ENCODE peak calls at places on chromosomes 13 and 19, in nine cellular contexts. H is cardiac muscle cell; I is lower lobe of right lung; R is pancreas; M is IMR-90; U is CD8-positive, alpha-beta T cell; J is left ventricle myocardium inferior; D is Peyer's patch; Y is tibial artery. Q is an unnamed sample. For H3K27me3, the result is how much of the 10 kb centered on the place peaks cover.

GRCh38 chr13:45297456-45298205 is 43.4 kb downstream of the TPT1 start:
- DNase-seq in H (no peak), D (no peak), U (no peak), I (no peak), J (no peak), R (no peak), Y (no peak), M (no peak), Q (peak)

GRCh38 chr13:24348797-24349515 is 39.6 kb downstream of the C1QTNF9 start:
- DNase-seq in J (no peak), I (peak), U (no peak), R (peak), M (no peak), D (peak), H (no peak), Y (no peak), Q (no peak)

GRCh38 chr19:38911388-38912004 is 490 bp downstream of the CCER2 start:
- DNase-seq in I (no peak), U (no peak), J (no peak), H (no peak), D (no peak), Y (no peak), M (no peak), R (no peak), Q (no peak)

GRCh38 chr13:112450567-112451240 is 74.5 kb downstream of the SPACA7 start:
- DNase-seq in M (no peak), H (no peak), J (no peak), Y (peak), I (no peak), D (no peak), R (no peak), U (no peak), Q (no peak)

GRCh38 chr13:59730026-59730425 is 433.7 kb downstream of the DIAPH3 start:
- DNase-seq in R (no peak), H (no peak), M (no peak), U (no peak), I (no peak), D (no peak), Y (no peak), J (no peak), Q (no peak)

GRCh38 chr13:94608586-94608985 is 6.9 kb downstream of the GPR180 start:
- DNase-seq in I (no peak), Y (no peak), R (no peak), J (no peak), U (no peak), H (no peak), D (no peak), M (no peak), Q (no peak)

GRCh38 chr13:98033277-98034247 is 80.1 kb downstream of the IPO5 start:
- DNase-seq in U (no peak), Y (no peak), J (no peak), I (no peak), H (peak), M (peak), D (no peak), R (no peak), Q (no peak)

GRCh38 chr13:64937302-64937701 is 2292.8 kb downstream of the PCDH9 start:
- DNase-seq in Y (no peak), M (no peak), H (no peak), D (no peak), I (no peak), U (no peak), R (no peak), J (no peak), Q (no peak)

GRCh38 chr19:14048439-14049153 is 13.3 kb downstream of the PALM3 start:
- DNase-seq in J (peak), Y (no peak), H (peak), U (peak), I (peak), R (no peak), M (no peak), D (peak), Q (no peak)

GRCh38 chr19:41039806-41040205 is 48.4 kb upstream of the CYP2A13 start:
- DNase-seq in I (no peak), D (no peak), U (no peak), J (no peak), M (no peak), H (no peak), Y (no peak), R (no peak), Q (no peak)

GRCh38 chr19:19434483-19435045 is 29.1 kb downstream of the GATAD2A start:
- DNase-seq in U (no peak), R (peak), D (no peak), J (peak), Y (peak), I (no peak), M (peak), H (no peak), Q (no peak)

GRCh38 chr13:23541221-23541620 is 29.0 kb upstream of the TNFRSF19 start:
- DNase-seq in J (no peak), R (no peak), H (no peak), U (no peak), Y (no peak), I (no peak), D (no peak), M (peak), Q (no peak)

GRCh38 chr13:93862259-93862658 is 617.2 kb downstream of the DCT start:
- DNase-seq in D (no peak), R (no peak), U (no peak), Y (no peak), I (no peak), J (no peak), H (no peak), M (peak), Q (no peak)

GRCh38 chr19:681029-681626 is 4.9 kb downstream of the FSTL3 start:
- DNase-seq in D (no peak), Y (no peak), H (no peak), R (no peak), I (peak), J (peak), M (no peak), U (no peak), Q (peak)

GRCh38 chr19:42436006-42436405 is 6.7 kb downstream of the CXCL17 start:
- DNase-seq in R (no peak), Y (no peak), D (no peak), I (no peak), J (no peak), H (no peak), M (no peak), U (no peak), Q (no peak)

GRCh38 chr13:43303040-43303729 is 279.8 kb downstream of the DNAJC15 start:
- DNase-seq in H (peak), U (no peak), I (no peak), D (no peak), J (peak), Y (peak), R (peak), M (peak), Q (peak)

GRCh38 chr13:112098699-112099098 is 31.8 kb downstream of the SOX1 start:
- DNase-seq in U (no peak), I (no peak), R (no peak), M (no peak), Y (peak), D (no peak), J (no peak), H (no peak), Q (no peak)

GRCh38 chr19:5893907-5894703 is 9.5 kb downstream of the NDUFA11 start:
- DNase-seq in R (no peak), U (no peak), I (no peak), M (no peak), H (peak), D (no peak), J (peak), Y (no peak), Q (no peak)

GRCh38 chr19:13997637-13997962 is 8.5 kb downstream of the RFX1 start:
- DNase-seq in R (no peak), Y (no peak), D (no peak), U (no peak), M (no peak), I (peak), J (peak), H (no peak), Q (no peak)

GRCh38 chr19:41376241-41376997 is at the start of gene TMEM91:
- DNase-seq in H (peak), R (no peak), D (peak), M (no peak), U (no peak), I (peak), J (peak), Y (peak), Q (no peak)

GRCh38 chr13:52356327-52356726 is 49.6 kb downstream of the THSD1 start:
- DNase-seq in J (no peak), Y (no peak), R (no peak), U (no peak), D (no peak), I (no peak), H (no peak), M (peak), Q (no peak)

GRCh38 chr13:30791354-30791921 is 56.1 kb downstream of the ALOX5AP start:
- DNase-seq in H (no peak), J (peak), D (no peak), I (no peak), M (peak), Y (no peak), U (no peak), R (no peak), Q (no peak)

GRCh38 chr13:46146898-46147297 is 35.1 kb downstream of the LCP1 start:
- DNase-seq in I (no peak), H (peak), Y (no peak), M (no peak), U (no peak), D (no peak), R (no peak), J (no peak), Q (no peak)

GRCh38 chr13:29021717-29022116 is 201.6 kb downstream of the MTUS2 start:
- DNase-seq in Y (no peak), M (no peak), U (no peak), J (no peak), D (no peak), R (no peak), I (no peak), H (no peak), Q (no peak)

GRCh38 chr19:19064098-19064722 is 416 bp downstream of the SLC25A42 start:
- DNase-seq in Y (no peak), J (no peak), M (no peak), R (no peak), U (no peak), H (no peak), D (no peak), I (no peak), Q (no peak)

GRCh38 chr13:70034280-70034679 is 73.3 kb upstream of the ATXN8OS start:
- DNase-seq in H (no peak), R (no peak), M (no peak), Y (no peak), U (no peak), J (no peak), D (no peak), I (no peak), Q (no peak)

GRCh38 chr19:49512970-49513745 is 697 bp downstream of the FCGRT start:
- DNase-seq in D (peak), Y (no peak), U (no peak), H (peak), M (no peak), R (peak), J (peak), I (peak), Q (no peak)

GRCh38 chr19:1455336-1456120 is 5.6 kb downstream of the APC2 start:
- DNase-seq in R (no peak), D (peak), J (no peak), I (no peak), U (no peak), M (peak), H (peak), Y (no peak), Q (no peak)

GRCh38 chr19:46494115-46494935 is 1.3 kb downstream of the PNMA8B start:
- DNase-seq in U (no peak), H (no peak), D (no peak), M (no peak), I (no peak), J (no peak), R (no peak), Y (no peak), Q (no peak)

GRCh38 chr19:30269638-30270037 is 102.5 kb upstream of the ZNF536 start:
- DNase-seq in R (no peak), Y (no peak), D (no peak), U (no peak), J (no peak), I (no peak), M (no peak), H (no peak), Q (no peak)

GRCh38 chr13:89375839-89376238 is 1704.7 kb downstream of the SLITRK5 start:
- DNase-seq in Y (no peak), R (no peak), I (no peak), J (no peak), H (no peak), D (no peak), U (no peak), M (peak), Q (no peak)

GRCh38 chr13:37656247-37656940 is 57.8 kb upstream of the POSTN start:
- DNase-seq in U (no peak), Y (no peak), R (no peak), I (no peak), H (no peak), J (no peak), M (peak), D (no peak), Q (no peak)

GRCh38 chr19:30870861-30871260 is 478.4 kb downstream of the TSHZ3 start:
- DNase-seq in M (peak), R (no peak), D (no peak), U (no peak), I (no peak), Y (no peak), H (peak), J (no peak), Q (no peak)

GRCh38 chr13:109212630-109213029 is 573.8 kb downstream of the IRS2 start:
- DNase-seq in D (no peak), H (no peak), M (no peak), Y (no peak), I (no peak), J (no peak), R (no peak), U (no peak), Q (no peak)

GRCh38 chr13:51801631-51802099 is 2.3 kb downstream of the DHRS12 start:
- DNase-seq in U (no peak), H (no peak), Y (peak), D (peak), J (peak), I (peak), R (peak), M (no peak), Q (peak)

GRCh38 chr19:4278460-4278901 is 585 bp upstream of the SHD start:
- DNase-seq in D (no peak), I (no peak), U (no peak), Y (no peak), R (no peak), J (no peak), M (no peak), H (peak), Q (no peak)

GRCh38 chr19:13181747-13182388 is 31.7 kb downstream of the IER2 start:
- DNase-seq in I (peak), J (peak), U (peak), Y (peak), H (peak), R (no peak), D (no peak), M (peak), Q (peak)

GRCh38 chr13:113843864-113844556 is 19.9 kb downstream of the GAS6 start:
- DNase-seq in M (no peak), R (no peak), I (peak), U (no peak), D (peak), J (peak), Y (peak), H (no peak), Q (no peak)

GRCh38 chr19:29681422-29682235 is 16.4 kb downstream of the PLEKHF1 start:
- DNase-seq in H (no peak), D (no peak), U (no peak), I (no peak), M (no peak), J (no peak), Y (peak), R (no peak), Q (no peak)

DNA sequence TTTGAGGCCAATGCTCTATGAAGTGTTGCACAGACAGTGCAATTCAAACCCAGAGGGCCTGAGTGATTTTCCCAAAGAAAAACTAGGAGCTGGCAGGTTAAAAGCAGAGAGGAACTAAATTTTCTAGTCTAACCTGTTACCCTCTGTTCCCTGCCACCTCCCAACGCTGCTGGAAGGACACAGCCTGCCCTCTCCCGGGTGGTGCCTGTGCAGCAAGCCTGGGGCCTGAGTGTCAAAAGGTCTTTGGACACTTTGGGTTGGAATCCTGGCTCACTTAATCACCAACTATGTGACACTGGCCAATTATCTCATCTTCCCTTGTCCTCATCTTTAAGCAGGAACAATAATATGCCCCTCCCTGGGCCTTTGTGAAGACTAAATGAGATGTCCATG is 58.3 kb upstream of the WASF3 start:
- DNase-seq in R (no peak), H (no peak), Y (no peak), I (no peak), J (no peak), M (no peak), D (no peak), U (no peak), Q (no peak)
- TF ChIP-seq CTCF in R (no peak), H (no peak), Y (no peak), I (no peak), J (no peak), M (no peak), D (no peak), U (no peak), Q (no peak)

DNA sequence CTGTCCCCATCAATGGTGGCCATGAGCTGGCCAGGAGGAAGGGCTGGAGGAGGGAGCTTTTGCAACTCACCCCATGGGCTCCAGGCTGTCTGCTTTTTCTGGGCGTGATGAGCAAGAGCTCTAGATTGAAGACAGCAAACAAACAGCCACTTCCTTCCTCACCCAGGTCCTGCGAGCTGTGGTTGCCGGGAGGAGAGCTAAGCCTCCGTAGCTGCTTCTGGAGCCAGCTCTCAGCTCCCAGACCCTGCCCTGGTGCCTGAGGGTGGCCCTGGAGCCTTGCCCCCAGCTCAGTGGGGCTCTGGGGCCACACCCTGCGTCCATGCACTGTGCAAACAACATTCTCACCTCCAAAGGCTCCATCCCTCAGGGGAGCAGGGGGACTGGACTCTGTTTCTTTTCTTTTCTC is 6.2 kb downstream of the MYO1F start:
- DNase-seq in U (peak), D (no peak), J (peak), Y (no peak), R (no peak), I (peak), H (no peak), M (peak), Q (no peak)
- H3K27me3 ChIP-seq in U (under half), D (under half), J (under half), Y (under half), R (under half), I (under half), H (under half), M (under half), Q (under half)

GRCh38 chr13:33690321-33690720 is 127.6 kb upstream of the RFC3 start:
- DNase-seq in D (no peak), M (no peak), U (no peak), Y (no peak), H (no peak), R (no peak), J (no peak), I (no peak), Q (no peak)
- H3K27ac ChIP-seq in D (no peak), M (no peak), U (no peak), Y (no peak), H (no peak), R (no peak), J (no peak), I (no peak), Q (no peak)

DNA sequence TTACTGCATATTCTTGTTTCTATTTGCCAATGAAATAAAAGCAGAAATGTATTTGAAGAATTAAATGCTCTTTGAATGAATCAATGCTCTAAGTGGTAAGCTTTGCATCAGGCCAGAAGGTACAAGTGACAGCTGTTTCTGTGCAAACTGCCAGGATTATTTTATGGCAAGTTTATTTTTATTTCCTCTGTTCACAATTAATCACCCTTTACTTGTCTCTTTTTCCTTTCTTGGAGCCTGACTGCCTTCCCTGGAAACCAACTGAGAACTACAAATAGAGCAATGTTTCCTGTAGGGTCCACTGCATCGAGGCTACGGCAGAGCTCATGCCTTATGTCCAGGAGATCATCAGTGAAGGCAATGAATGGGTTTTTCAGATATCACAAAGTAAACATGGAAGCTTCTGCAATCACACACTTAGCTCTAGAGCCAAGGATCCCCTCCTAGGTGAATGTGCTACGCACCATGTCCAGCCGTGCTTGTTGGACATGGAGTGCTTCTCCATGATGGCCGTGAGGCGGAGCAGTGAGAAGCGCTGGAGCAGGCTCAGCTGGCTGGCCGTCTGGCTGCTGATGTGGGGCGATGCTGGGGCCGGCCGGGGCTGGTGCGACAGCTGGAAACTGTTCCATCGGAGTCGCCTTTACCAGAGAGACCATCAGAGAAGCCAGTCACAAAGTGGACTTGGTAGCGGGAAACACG is 110.8 kb downstream of the KL start:
- DNase-seq in H (no peak), U (no peak), I (no peak), Y (no peak), R (no peak), J (peak), D (no peak), M (peak), Q (no peak)
- TF ChIP-seq CTCF in H (peak), U (no peak), I (no peak), Y (no peak), R (no peak), J (peak), D (no peak), M (no peak), Q (no peak)

DNA sequence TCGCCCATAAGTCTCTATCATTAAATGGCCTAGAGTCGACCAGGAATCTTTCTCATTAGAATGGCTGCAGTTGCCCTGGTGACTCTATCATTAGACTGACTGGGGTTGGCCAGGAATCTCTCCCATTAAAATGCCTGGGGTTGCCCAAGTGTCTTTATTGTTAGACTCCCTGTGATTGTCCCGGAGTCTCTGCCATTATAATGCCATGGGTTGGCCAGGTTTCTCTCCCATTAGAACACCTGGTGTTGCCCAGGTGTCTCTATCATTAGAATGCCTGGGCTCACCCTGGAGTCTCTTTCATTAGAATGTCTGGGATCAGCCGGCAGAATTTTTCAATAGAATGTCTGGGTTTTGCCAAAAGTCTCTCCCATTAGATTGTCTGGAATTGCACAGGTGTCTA is 1459.3 kb downstream of the UQCRFS1 start:
- DNase-seq in Y (no peak), J (no peak), D (no peak), U (no peak), M (no peak), H (no peak), I (no peak), R (no peak), Q (no peak)
- H3K27me3 ChIP-seq in Y (under half), J (under half), D (under half), U (under half), M (under half), H (under half), I (under half), R (under half), Q (under half)

GRCh38 chr19:44818470-44818856 is 9.6 kb downstream of the BCAM start:
- DNase-seq in J (no peak), D (no peak), M (no peak), Y (no peak), H (no peak), U (no peak), I (no peak), R (no peak), Q (no peak)
- H3K27ac ChIP-seq in J (no peak), D (no peak), M (no peak), Y (peak), H (no peak), U (no peak), I (no peak), R (no peak), Q (no peak)

Q was measured in dorsolateral prefrontal cortex.